ENCODE peak calls at places on chromosomes 16 and 17, in six cellular contexts. E, I, D, J, A and Y are unnamed samples.

GRCh38 chr16:566475-567361 is at the start of gene NHLRC4:
- DNase-seq in E (peak; percentile 38), I (peak; percentile 83), D (no peak), J (peak; percentile 87), A (peak; percentile 67), Y (peak; percentile 79)

GRCh38 chr17:33981713-33982601 is 273.1 kb upstream of the CCL2 start:
- DNase-seq in E (no peak), I (peak; percentile 34), D (no peak), J (no peak), A (no peak), Y (no peak)

GRCh38 chr17:61980535-61980934 is 52.8 kb upstream of the INTS2 start:
- DNase-seq in E (no peak), I (no peak), D (no peak), J (no peak), A (no peak), Y (no peak)

GRCh38 chr17:16495561-16495960 is 3.6 kb upstream of the LRRC75A start:
- DNase-seq in E (no peak), I (no peak), D (no peak), J (no peak), A (no peak), Y (no peak)

GRCh38 chr16:81786321-81786720 is 7.2 kb downstream of the PLCG2 start:
- DNase-seq in E (no peak), I (no peak), D (no peak), J (no peak), A (no peak), Y (no peak)

GRCh38 chr17:47955497-47956461 is 1.9 kb downstream of the PRR15L start:
- DNase-seq in E (no peak), I (no peak), D (no peak), J (no peak), A (peak; percentile 82), Y (no peak)

GRCh38 chr17:39894681-39895376 is 23.6 kb downstream of the GSDMB start:
- DNase-seq in E (no peak), I (no peak), D (no peak), J (no peak), A (no peak), Y (no peak)

GRCh38 chr17:80195671-80196529 is 24.2 kb downstream of the SGSH start:
- DNase-seq in E (peak; percentile 49), I (no peak), D (peak; percentile 35), J (no peak), A (no peak), Y (no peak)

GRCh38 chr16:17281052-17281451 is 189.7 kb downstream of the XYLT1 start:
- DNase-seq in E (no peak), I (no peak), D (no peak), J (no peak), A (no peak), Y (no peak)

GRCh38 chr17:9837551-9838471 is 12.1 kb downstream of the GLP2R start:
- DNase-seq in E (no peak), I (peak; percentile 65), D (no peak), J (peak; percentile 46), A (no peak), Y (peak; percentile 72)

GRCh38 chr17:12667299-12667958 is 1.7 kb downstream of the MYOCD start:
- DNase-seq in E (no peak), I (no peak), D (no peak), J (peak; percentile 54), A (peak; percentile 32), Y (no peak)

GRCh38 chr16:81551821-81552304 is 107.3 kb downstream of the CMIP start:
- DNase-seq in E (no peak), I (no peak), D (no peak), J (peak; percentile 58), A (peak; percentile 51), Y (no peak)

GRCh38 chr17:3917391-3917931 is 1.2 kb upstream of the P2RX1 start:
- DNase-seq in E (no peak), I (peak; percentile 78), D (no peak), J (peak; percentile 73), A (no peak), Y (no peak)

GRCh38 chr16:28208824-28209223 is 2.9 kb downstream of the XPO6 start:
- DNase-seq in E (no peak), I (no peak), D (no peak), J (no peak), A (no peak), Y (no peak)

GRCh38 chr17:28484296-28484695 is 10.9 kb downstream of the SLC13A2 start:
- DNase-seq in E (no peak), I (no peak), D (no peak), J (no peak), A (no peak), Y (no peak)

GRCh38 chr16:31460582-31461002 is 1.3 kb downstream of the ARMC5 start:
- DNase-seq in E (no peak), I (no peak), D (no peak), J (no peak), A (no peak), Y (peak; percentile 58)

GRCh38 chr16:67936876-67937605 is 391 bp upstream of the PSMB10 start:
- DNase-seq in E (peak; percentile 77), I (no peak), D (peak; percentile 63), J (peak; percentile 78), A (peak; percentile 77), Y (peak; percentile 74)

GRCh38 chr16:20952144-20952797 is 51.7 kb downstream of the LYRM1 start:
- DNase-seq in E (no peak), I (no peak), D (no peak), J (no peak), A (no peak), Y (no peak)

GRCh38 chr17:56142325-56142724 is 10.9 kb upstream of the ANKFN1 start:
- DNase-seq in E (no peak), I (no peak), D (no peak), J (no peak), A (no peak), Y (no peak)

GRCh38 chr17:39598047-39598481 is 9.7 kb downstream of the NEUROD2 start:
- DNase-seq in E (no peak), I (no peak), D (no peak), J (no peak), A (no peak), Y (no peak)

GRCh38 chr17:2900842-2901241 is 104.6 kb downstream of the RAP1GAP2 start:
- DNase-seq in E (no peak), I (no peak), D (no peak), J (no peak), A (no peak), Y (no peak)

GRCh38 chr16:73231379-73231778 is 183.5 kb upstream of the ZFHX3 start:
- DNase-seq in E (no peak), I (no peak), D (no peak), J (no peak), A (no peak), Y (no peak)

GRCh38 chr16:83818276-83818675 is 10.5 kb downstream of the HSBP1 start:
- DNase-seq in E (no peak), I (no peak), D (no peak), J (no peak), A (no peak), Y (no peak)

GRCh38 chr16:57991551-57992059 is 8.9 kb downstream of the ZNF319 start:
- DNase-seq in E (no peak), I (no peak), D (no peak), J (no peak), A (no peak), Y (no peak)

GRCh38 chr16:68496689-68497088 is 42.4 kb upstream of the ZFP90 start:
- DNase-seq in E (no peak), I (no peak), D (no peak), J (no peak), A (no peak), Y (no peak)

GRCh38 chr16:10121496-10121895 is 60.7 kb downstream of the GRIN2A start:
- DNase-seq in E (no peak), I (no peak), D (no peak), J (no peak), A (no peak), Y (no peak)

GRCh38 chr17:57051886-57052342 is 33.1 kb upstream of the AKAP1 start:
- DNase-seq in E (no peak), I (no peak), D (no peak), J (no peak), A (no peak), Y (no peak)

GRCh38 chr16:55710466-55710865 is 54.7 kb downstream of the SLC6A2 start:
- DNase-seq in E (no peak), I (no peak), D (no peak), J (no peak), A (no peak), Y (no peak)